ENCODE peak calls at places on chromosomes 2 and 18, in nine cellular contexts. Z, C, B, D, N, X, E, M and W are unnamed samples.

GRCh38 chr2:149363953-149364352 is 33.6 kb downstream of the LYPD6 start:
- DNase-seq in B (no peak), N (no peak), X (no peak), Z (no peak), E (no peak), D (no peak), M (no peak), C (no peak), W (peak; percentile 75)

GRCh38 chr2:120398961-120399888 is 53.3 kb downstream of the INHBB start:
- DNase-seq in M (peak; percentile 12), C (no peak), Z (peak; percentile 90), D (no peak), B (peak; percentile 97), N (no peak), E (no peak), X (peak; percentile 65), W (no peak)

GRCh38 chr18:32238635-32239268 is 48.9 kb downstream of the MEP1B start:
- DNase-seq in Z (no peak), M (no peak), E (no peak), X (no peak), D (no peak), B (no peak), C (no peak), N (no peak), W (no peak)

GRCh38 chr2:73243884-73244570 is 9.9 kb downstream of the CCT7 start:
- DNase-seq in N (no peak), B (peak; percentile 86), X (peak; percentile 90), C (no peak), M (no peak), Z (peak; percentile 87), D (no peak), E (no peak), W (peak; percentile 3)

GRCh38 chr2:64606495-64607363 is 47.0 kb downstream of the SERTAD2 start:
- DNase-seq in N (peak; percentile 91), Z (peak; percentile 71), X (peak; percentile 94), D (peak; percentile 92), E (peak; percentile 92), M (peak; percentile 93), B (peak; percentile 80), C (peak; percentile 84), W (no peak)

GRCh38 chr2:44061876-44062275 is 66.1 kb upstream of the LRPPRC start:
- DNase-seq in X (no peak), D (no peak), E (no peak), M (no peak), B (no peak), Z (no peak), C (no peak), N (no peak), W (no peak)

GRCh38 chr18:10051877-10052631 is 138.2 kb downstream of the VAPA start:
- DNase-seq in E (peak; percentile 97), B (no peak), M (peak; percentile 63), Z (no peak), D (no peak), X (no peak), N (no peak), C (peak; percentile 45), W (no peak)

GRCh38 chr2:158495175-158495574 is 38.4 kb downstream of the PKP4 start:
- DNase-seq in Z (no peak), C (no peak), M (no peak), N (no peak), D (no peak), E (no peak), B (no peak), X (no peak), W (no peak)

GRCh38 chr2:187580462-187581124 is 26.4 kb upstream of the TFPI start:
- DNase-seq in E (no peak), M (no peak), B (no peak), Z (no peak), D (no peak), X (peak; percentile 69), N (no peak), C (no peak), W (no peak)

GRCh38 chr18:69082497-69082896 is 284.6 kb downstream of the CCDC102B start:
- DNase-seq in Z (no peak), B (no peak), N (no peak), D (no peak), C (no peak), X (no peak), M (no peak), E (no peak), W (no peak)

GRCh38 chr18:4641969-4642368 is 186.9 kb upstream of the DLGAP1 start:
- DNase-seq in M (no peak), C (no peak), N (no peak), D (no peak), B (no peak), Z (no peak), E (no peak), X (no peak), W (no peak)

GRCh38 chr2:79453918-79454317 is 58.9 kb upstream of the CTNNA2 start:
- DNase-seq in Z (no peak), D (no peak), M (no peak), N (no peak), C (no peak), B (no peak), E (no peak), X (peak; percentile 8), W (no peak)

GRCh38 chr2:11169333-11169732 is 14.1 kb downstream of the SLC66A3 start:
- DNase-seq in C (no peak), B (peak; percentile 34), N (no peak), E (no peak), Z (no peak), D (no peak), X (no peak), M (no peak), W (no peak)

GRCh38 chr2:127768775-127769479 is 42.0 kb downstream of the WDR33 start:
- DNase-seq in B (no peak), C (no peak), E (no peak), Z (no peak), X (peak; percentile 70), N (no peak), D (no peak), M (no peak), W (no peak)

GRCh38 chr18:37254256-37254880 is 311.2 kb downstream of the CELF4 start:
- DNase-seq in X (no peak), N (no peak), C (no peak), Z (no peak), D (no peak), B (no peak), M (peak; percentile 54), E (no peak), W (no peak)
- H3K4me3 ChIP-seq in X (peak overlapping the region; percentile 18), N (peak overlapping the region; percentile 50), C (peak overlapping the region; percentile 19), Z (peak overlapping the region; percentile 5), D (peak overlapping the region; percentile 15), B (peak overlapping the region; percentile 40), M (peak overlapping the region; percentile 51), E (peak overlapping the region; percentile 28), W (peak overlapping the region; percentile 37)

DNA sequence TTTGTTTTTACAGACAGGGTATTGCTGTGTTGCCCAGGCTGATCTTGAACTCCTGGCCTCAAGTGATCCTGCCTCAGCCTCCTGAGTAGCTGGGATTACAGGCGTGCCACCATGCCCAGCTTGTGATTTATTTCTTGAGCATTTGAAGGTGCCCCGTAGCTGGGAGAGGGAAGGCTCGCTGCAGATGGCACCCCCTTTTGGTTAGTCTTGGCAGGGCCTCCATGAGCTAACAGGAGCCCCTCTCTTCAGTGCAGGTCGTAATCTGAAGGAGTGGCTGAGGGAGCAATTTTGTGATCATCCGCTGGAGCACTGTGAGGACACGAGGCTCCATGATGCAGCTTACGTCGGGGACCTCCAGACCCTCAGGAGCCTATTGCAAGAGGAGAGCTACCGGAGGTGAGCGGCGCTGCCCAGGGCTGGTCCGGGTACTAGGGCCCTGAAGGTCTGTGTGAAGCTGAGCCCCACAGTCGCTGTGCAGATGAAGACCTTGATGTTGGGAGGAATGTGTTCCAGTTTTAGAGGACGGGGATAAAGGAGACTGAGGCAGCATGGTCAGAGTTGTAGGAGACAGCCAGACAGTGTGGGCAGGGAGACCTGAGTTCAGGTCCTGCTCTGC is 6.7 kb downstream of the ASB1 start:
- DNase-seq in D (no peak), C (no peak), M (no peak), B (no peak), E (no peak), N (no peak), Z (no peak), X (no peak), W (no peak)
- TF ChIP-seq CTCF in D (no peak), C (no peak), M (no peak), B (no peak), E (no peak), N (no peak), Z (no peak), X (no peak), W (peak; percentile 16)

GRCh38 chr2:189179607-189179979 is at the start of gene COL5A2:
- DNase-seq in C (peak; percentile 38), E (peak; percentile 70), B (no peak), N (no peak), Z (no peak), X (peak; percentile 73), D (no peak), M (peak; percentile 61), W (peak; percentile 36)

GRCh38 chr2:189178726-189179606 is 595 bp downstream of the COL5A2 start:
- DNase-seq in B (no peak), Z (no peak), X (peak; percentile 62), D (no peak), N (no peak), M (no peak), C (no peak), E (peak; percentile 39), W (no peak)

GRCh38 chr2:189177441-189177840 is 2.1 kb downstream of the COL5A2 start:
- DNase-seq in N (no peak), M (no peak), C (no peak), B (no peak), X (no peak), D (no peak), E (no peak), Z (no peak), W (no peak)

GRCh38 chr2:189178007-189178406 is 1.6 kb downstream of the COL5A2 start:
- DNase-seq in B (no peak), E (no peak), D (no peak), N (no peak), M (no peak), X (peak; percentile 6), C (no peak), Z (no peak), W (no peak)

GRCh38 chr2:189175869-189176431 is 3.6 kb downstream of the COL5A2 start:
- DNase-seq in M (no peak), N (no peak), Z (no peak), B (no peak), X (no peak), C (no peak), D (no peak), E (no peak), W (no peak)
- H3K4me3 ChIP-seq in M (no peak overlapping the region), N (peak overlapping the region; percentile 47), Z (peak overlapping the region; percentile 55), B (no peak overlapping the region), X (no peak overlapping the region), C (no peak overlapping the region), D (peak overlapping the region; percentile 33), E (peak overlapping the region; percentile 49), W (no peak overlapping the region)

DNA sequence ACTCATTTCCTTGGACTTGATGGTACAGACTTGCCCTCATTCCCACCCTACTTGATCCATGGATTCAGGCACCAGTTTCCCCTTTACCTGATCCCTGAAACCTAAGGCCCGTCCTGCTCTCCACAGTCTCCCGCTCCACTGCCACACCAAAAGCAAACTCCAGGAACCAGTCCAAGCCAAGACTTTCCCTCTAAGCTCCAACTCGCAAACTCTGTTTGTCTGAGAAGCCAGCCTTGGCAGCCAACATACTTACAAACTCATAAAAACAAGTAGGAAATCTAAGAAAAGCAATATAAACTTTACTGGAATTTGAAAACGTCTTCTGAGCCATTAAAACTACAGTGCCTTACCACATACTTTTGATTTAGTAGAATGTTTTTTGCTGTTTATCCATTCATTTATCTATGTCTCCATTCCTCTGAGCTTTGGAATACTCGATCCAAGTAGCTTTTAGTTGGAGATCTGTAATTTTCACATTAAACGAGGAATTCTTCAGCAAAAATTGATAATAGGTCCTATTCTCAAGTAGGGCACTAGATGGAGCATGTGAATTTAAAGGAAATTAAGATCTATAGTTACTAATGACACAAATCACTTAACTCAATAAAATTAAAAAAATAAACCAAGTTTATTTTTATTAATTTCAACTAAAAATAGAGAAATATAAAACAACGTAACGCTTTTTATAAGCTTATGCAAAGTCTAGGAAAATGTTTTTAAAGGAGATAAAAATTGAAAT is 199.7 kb downstream of the MYO3B start:
- DNase-seq in N (no peak), X (no peak), C (peak; percentile 27), B (no peak), Z (no peak), D (no peak), M (no peak), E (no peak), W (no peak)
- TF ChIP-seq CTCF in N (no peak), X (no peak), C (no peak), B (no peak), Z (no peak), D (no peak), M (no peak), E (no peak), W (peak; percentile 33)